ENCODE peak calls at places on chromosomes 1 and 21, in ten cellular contexts. I is left ventricle myocardium superior; G is tibial artery; Q is Panc1; D is stimulated activated CD8-positive, alpha-beta memory T cell treated with anti-CD3 and anti-CD28 coated beads, Interleukin-2, amount 100 ng/mL, for 48 hours; Y is NCI-H774; V is NCI-H146; E is effector memory CD8-positive, alpha-beta T cell; P is AML-193; B is psoas muscle. F is an unnamed sample.

GRCh38 chr1:1272341-1273151 is 1.1 kb downstream of the UBE2J2 start:
- DNase-seq in I (no peak), G (no peak), Q (no peak), D (no peak), Y (no peak), V (peak; percentile 57), E (peak; percentile 16), P (no peak), B (no peak), F (no peak)

GRCh38 chr1:221979461-221980032 is 237.7 kb upstream of the DUSP10 start:
- DNase-seq in I (no peak), G (no peak), Q (no peak), D (no peak), Y (no peak), V (no peak), E (no peak), P (no peak), B (no peak), F (no peak)

GRCh38 chr1:245987222-245987545 is 519.9 kb downstream of the SMYD3 start:
- DNase-seq in I (no peak), G (no peak), Q (no peak), D (no peak), Y (no peak), V (no peak), E (no peak), P (no peak), B (no peak), F (no peak)

GRCh38 chr1:209873067-209873810 is 45.5 kb downstream of the UTP25 start:
- DNase-seq in I (no peak), G (no peak), Q (no peak), D (no peak), Y (no peak), V (no peak), E (no peak), P (no peak), B (no peak), F (no peak)

GRCh38 chr1:31712625-31713024 is 8.8 kb upstream of the COL16A1 start:
- DNase-seq in I (peak; percentile 70), G (peak; percentile 61), Q (no peak), D (no peak), Y (no peak), V (no peak), E (no peak), P (no peak), B (peak; percentile 47), F (no peak)

GRCh38 chr1:192489046-192489445 is 86.5 kb upstream of the RGS1 start:
- DNase-seq in I (no peak), G (no peak), Q (no peak), D (no peak), Y (no peak), V (peak; percentile 60), E (no peak), P (no peak), B (no peak), F (no peak)

GRCh38 chr1:6358144-6358624 is 35.4 kb downstream of the ACOT7 start:
- DNase-seq in I (no peak), G (no peak), Q (no peak), D (peak; percentile 17), Y (no peak), V (no peak), E (no peak), P (no peak), B (no peak), F (no peak)

GRCh38 chr1:89126602-89127001 is 688 bp upstream of the GBP2 start:
- DNase-seq in I (no peak), G (no peak), Q (no peak), D (no peak), Y (no peak), V (no peak), E (peak; percentile 7), P (no peak), B (no peak), F (no peak)

GRCh38 chr1:95049935-95050334 is 22.8 kb downstream of the ALG14 start:
- DNase-seq in I (no peak), G (no peak), Q (no peak), D (no peak), Y (no peak), V (no peak), E (no peak), P (no peak), B (no peak), F (no peak)

GRCh38 chr1:42176902-42177519 is 12.5 kb upstream of the GUCA2A start:
- DNase-seq in I (peak; percentile 44), G (no peak), Q (peak; percentile 24), D (no peak), Y (peak; percentile 66), V (peak; percentile 26), E (no peak), P (peak; percentile 47), B (no peak), F (no peak)

GRCh38 chr21:41478319-41479177 is 29.4 kb downstream of the TMPRSS2 start:
- DNase-seq in I (no peak), G (no peak), Q (no peak), D (no peak), Y (no peak), V (no peak), E (no peak), P (no peak), B (no peak), F (no peak)